ENCODE peak calls at places on chromosome 16, in five cellular contexts. C is heart right ventricle, Z is keratinocyte, K is astrocyte, G is OCI-LY7. M is an unnamed sample.
A peak's percentile ranks its signal among the peaks of the same experiment; 100 is the strongest.

GRCh38 chr16:11800385-11800718 is 3.3 kb upstream of the ZC3H7A start:
- DNase-seq in C (no peak), Z (no peak), K (no peak), G (no peak), M (no peak)

GRCh38 chr16:70158261-70158939 is 15.2 kb upstream of the CLEC18C start:
- DNase-seq in C (peak; percentile 1), Z (no peak), K (no peak), G (no peak), M (no peak)

GRCh38 chr16:27401768-27402568 is at the start of gene IL21R:
- DNase-seq in C (peak; percentile 61), Z (no peak), K (peak; percentile 68), G (peak; percentile 87), M (no peak)

GRCh38 chr16:89371968-89372634 is 118.3 kb downstream of the ANKRD11 start:
- DNase-seq in C (no peak), Z (no peak), K (peak; percentile 42), G (no peak), M (no peak)

GRCh38 chr16:68972008-68972407 is 128.7 kb downstream of the TANGO6 start:
- DNase-seq in C (no peak), Z (no peak), K (no peak), G (no peak), M (no peak)

GRCh38 chr16:53991181-53992056 is 287.5 kb downstream of the FTO start:
- DNase-seq in C (no peak), Z (no peak), K (peak; percentile 80), G (no peak), M (no peak)

GRCh38 chr16:63690267-63690666 is 1431.6 kb downstream of the CDH11 start:
- DNase-seq in C (no peak), Z (no peak), K (no peak), G (no peak), M (no peak)

GRCh38 chr16:82754716-82755513 is 128.1 kb downstream of the CDH13 start:
- DNase-seq in C (no peak), Z (no peak), K (no peak), G (no peak), M (no peak)

GRCh38 chr16:29664133-29664912 is 1.3 kb downstream of the SPN start:
- DNase-seq in C (no peak), Z (no peak), K (no peak), G (peak; percentile 83), M (no peak)

GRCh38 chr16:69880640-69881133 is 70.4 kb upstream of the CLEC18A start:
- DNase-seq in C (no peak), Z (no peak), K (peak; percentile 23), G (no peak), M (no peak)

GRCh38 chr16:12054868-12055267 is 78.3 kb downstream of the SNX29 start:
- DNase-seq in C (no peak), Z (no peak), K (no peak), G (no peak), M (no peak)

GRCh38 chr16:12132850-12133249 is 156.3 kb downstream of the SNX29 start:
- DNase-seq in C (no peak), Z (no peak), K (no peak), G (no peak), M (no peak)

GRCh38 chr16:48054881-48055601 is 100.8 kb downstream of the ABCC12 start:
- DNase-seq in C (peak; percentile 47), Z (no peak), K (peak; percentile 47), G (peak; percentile 27), M (peak; percentile 50)

GRCh38 chr16:61653544-61653943 is 382.7 kb downstream of the CDH8 start:
- DNase-seq in C (no peak), Z (no peak), K (no peak), G (no peak), M (no peak)

GRCh38 chr16:29321585-29321984 is 84.9 kb downstream of the NPIPB11 start:
- DNase-seq in C (no peak), Z (no peak), K (no peak), G (no peak), M (no peak)

GRCh38 chr16:67842509-67843342 is 606 bp downstream of the THAP11 start:
- DNase-seq in C (peak; percentile 51), Z (no peak), K (peak; percentile 45), G (peak; percentile 75), M (no peak)

GRCh38 chr16:6249863-6250262 is 1082.8 kb upstream of the RBFOX1 start:
- DNase-seq in C (no peak), Z (no peak), K (no peak), G (no peak), M (no peak)

GRCh38 chr16:12900599-12901203 is 697 bp upstream of the SHISA9 start:
- DNase-seq in C (no peak), Z (no peak), K (no peak), G (no peak), M (no peak)

GRCh38 chr16:5906351-5906750 is 808.8 kb upstream of the EEF2KMT start:
- DNase-seq in C (no peak), Z (no peak), K (peak; percentile 56), G (no peak), M (no peak)

GRCh38 chr16:66524601-66525164 is 25.2 kb downstream of the TK2 start:
- DNase-seq in C (no peak), Z (no peak), K (no peak), G (peak; percentile 92), M (no peak)

GRCh38 chr16:13923703-13924298 is 3.8 kb downstream of the ERCC4 start:
- DNase-seq in C (no peak), Z (no peak), K (peak; percentile 41), G (peak; percentile 78), M (no peak)

GRCh38 chr16:22814330-22815105 is 556 bp downstream of the HS3ST2 start:
- DNase-seq in C (no peak), Z (no peak), K (no peak), G (no peak), M (no peak)

GRCh38 chr16:17083628-17084027 is 387.1 kb downstream of the XYLT1 start:
- DNase-seq in C (no peak), Z (no peak), K (no peak), G (no peak), M (no peak)

GRCh38 chr16:20960899-20961298 is 60.3 kb downstream of the LYRM1 start:
- DNase-seq in C (no peak), Z (no peak), K (no peak), G (no peak), M (no peak)

GRCh38 chr16:30028438-30029093 is 2.5 kb downstream of the TLCD3B start:
- DNase-seq in C (no peak), Z (no peak), K (no peak), G (no peak), M (no peak)

GRCh38 chr16:13557476-13557875 is 362.5 kb upstream of the ERCC4 start:
- DNase-seq in C (no peak), Z (no peak), K (no peak), G (no peak), M (no peak)

GRCh38 chr16:89289428-89290395 is 72.2 kb downstream of the ZNF778 start:
- DNase-seq in C (peak; percentile 61), Z (no peak), K (peak; percentile 15), G (peak; percentile 75), M (peak; percentile 39)

GRCh38 chr16:53968454-53968853 is 264.5 kb downstream of the FTO start:
- DNase-seq in C (no peak), Z (no peak), K (peak; percentile 21), G (no peak), M (no peak)

GRCh38 chr16:12158428-12158827 is 181.9 kb downstream of the SNX29 start:
- DNase-seq in C (no peak), Z (peak; percentile 69), K (peak; percentile 95), G (no peak), M (no peak)

GRCh38 chr16:88527937-88528743 is 42.1 kb upstream of the ZC3H18 start:
- DNase-seq in C (no peak), Z (no peak), K (no peak), G (no peak), M (no peak)

GRCh38 chr16:483351-484075 is 44.0 kb upstream of the CAPN15 start:
- DNase-seq in C (peak; percentile 37), Z (no peak), K (peak; percentile 22), G (no peak), M (no peak)
- H3K27ac ChIP-seq in C (peak overlapping the region; percentile 68), Z (no peak overlapping the region), K (no peak overlapping the region), G (no peak overlapping the region), M (no peak overlapping the region)

GRCh38 chr16:2963074-2963610 is 933 bp upstream of the KREMEN2 start:
- DNase-seq in C (no peak), Z (no peak), K (no peak), G (no peak), M (no peak)
- H3K27ac ChIP-seq in C (no peak overlapping the region), Z (peak overlapping the region; percentile 29), K (no peak overlapping the region), G (no peak overlapping the region), M (no peak overlapping the region)

DNA sequence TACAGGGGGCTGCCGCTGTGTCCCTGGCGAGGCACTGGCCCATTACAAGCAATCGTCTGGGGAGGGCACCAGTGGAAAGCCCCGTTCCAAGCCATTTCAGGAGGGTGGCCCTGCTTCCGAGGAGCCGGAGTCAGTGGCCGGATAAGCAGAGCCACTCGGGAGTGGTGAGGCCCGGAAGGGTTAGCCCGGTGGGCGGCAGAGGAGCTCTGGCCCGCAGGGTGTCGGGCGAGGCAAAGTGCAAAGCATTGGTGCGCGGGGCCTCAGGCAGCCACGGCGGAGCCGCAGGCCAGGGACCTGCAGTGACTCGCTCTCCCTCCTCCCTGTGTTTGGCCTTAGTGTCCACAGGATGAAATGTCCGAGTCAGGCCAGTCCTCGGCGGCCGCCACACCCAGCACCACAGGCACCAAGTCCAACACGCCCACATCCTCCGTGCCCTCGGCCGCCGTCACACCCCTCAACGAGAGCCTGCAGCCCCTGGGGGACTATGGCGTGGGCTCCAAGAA is 24.6 kb downstream of the NME3 start:
- DNase-seq in C (no peak), Z (no peak), K (peak; percentile 69), G (no peak), M (no peak)
- H3K27ac ChIP-seq in C (no peak overlapping the region), Z (no peak overlapping the region), K (peak overlapping the region; percentile 99), G (no peak overlapping the region), M (no peak overlapping the region)

GRCh38 chr16:2598723-2599122 is 60.9 kb downstream of the PDPK1 start:
- DNase-seq in C (no peak), Z (no peak), K (no peak), G (no peak), M (no peak)

GRCh38 chr16:2597560-2597902 is 59.7 kb downstream of the PDPK1 start:
- DNase-seq in C (no peak), Z (no peak), K (no peak), G (no peak), M (no peak)

GRCh38 chr16:2595376-2596200 is 57.8 kb downstream of the PDPK1 start:
- DNase-seq in C (no peak), Z (no peak), K (no peak), G (no peak), M (no peak)

GRCh38 chr16:2598133-2598641 is 60.4 kb downstream of the PDPK1 start:
- DNase-seq in C (no peak), Z (no peak), K (no peak), G (no peak), M (no peak)

DNA sequence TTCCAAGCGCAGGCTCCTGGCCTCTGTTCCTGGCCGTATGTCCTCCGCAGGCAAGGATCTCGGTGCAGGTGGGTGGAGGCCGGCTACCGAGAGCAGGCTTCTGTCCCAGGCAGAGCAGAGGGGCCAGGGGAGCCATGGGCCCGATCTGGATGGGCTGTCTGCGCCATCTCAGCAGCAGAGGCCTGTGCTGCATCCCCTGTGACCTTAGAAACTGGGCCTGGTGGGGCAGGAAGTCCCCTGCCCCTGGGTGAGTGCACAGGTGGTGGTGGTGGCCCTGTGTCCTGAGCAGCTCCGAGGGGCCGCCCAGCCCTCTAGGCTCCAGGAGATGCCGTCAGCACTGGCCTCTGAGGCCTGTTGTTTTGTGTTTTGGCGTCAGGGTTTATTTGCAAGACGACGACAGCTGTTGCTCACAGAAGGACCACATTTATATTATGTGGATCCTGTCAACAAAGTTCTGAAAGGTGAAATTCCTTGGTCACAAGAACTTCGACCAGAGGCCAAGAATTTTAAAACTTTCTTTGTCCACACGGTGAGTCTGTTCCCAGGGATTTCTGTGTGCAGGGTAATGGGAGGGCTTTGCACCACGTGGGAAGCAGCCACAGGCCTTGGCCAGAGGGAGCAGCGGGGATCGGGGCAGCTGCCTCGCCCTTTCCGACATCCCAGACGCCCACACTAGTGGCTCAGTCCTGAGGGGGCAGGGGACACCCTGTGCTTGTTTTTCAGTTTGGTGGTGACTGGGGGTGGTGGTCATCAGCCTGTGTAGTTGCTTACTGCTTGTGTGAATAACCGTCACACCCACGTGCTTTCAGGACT is 59.1 kb downstream of the PDPK1 start:
- DNase-seq in C (no peak), Z (no peak), K (no peak), G (no peak), M (no peak)
- H3K27ac ChIP-seq in C (no peak overlapping the region), Z (no peak overlapping the region), K (no peak overlapping the region), G (no peak overlapping the region), M (peak overlapping the region; percentile 69)

M was measured in tibial nerve.